ENCODE peak calls at places on chromosome 12, in eight cellular contexts. One of them, this sample, is unnamed.

GRCh38 chr12:52006726-52007157 is at the start of gene TAMALIN:
- DNase-seq in pancreas: peak
- DNase-seq in transverse colon: peak
- DNase-seq in BE2C: peak
- DNase-seq in uterus: peak
- DNase-seq in psoas muscle: peak
- DNase-seq in AG10803: peak
- DNase-seq in GM12865: no peak
- DNase-seq in this sample: peak

GRCh38 chr12:132160016-132160415 is 15.8 kb downstream of the NOC4L start:
- DNase-seq in pancreas: no peak
- DNase-seq in uterus: no peak
- DNase-seq in GM12865: no peak
- DNase-seq in transverse colon: no peak
- DNase-seq in AG10803: no peak
- DNase-seq in psoas muscle: peak
- DNase-seq in BE2C: no peak
- DNase-seq in this sample: peak

GRCh38 chr12:93808169-93808899 is 131.2 kb downstream of the CRADD start:
- DNase-seq in uterus: no peak
- DNase-seq in pancreas: no peak
- DNase-seq in transverse colon: no peak
- DNase-seq in AG10803: no peak
- DNase-seq in GM12865: no peak
- DNase-seq in BE2C: no peak
- DNase-seq in psoas muscle: no peak
- DNase-seq in this sample: no peak

GRCh38 chr12:86193931-86194330 is 62.3 kb downstream of the MGAT4C start:
- DNase-seq in AG10803: no peak
- DNase-seq in GM12865: no peak
- DNase-seq in BE2C: no peak
- DNase-seq in transverse colon: no peak
- DNase-seq in pancreas: no peak
- DNase-seq in psoas muscle: no peak
- DNase-seq in uterus: no peak
- DNase-seq in this sample: no peak

GRCh38 chr12:56590237-56590830 is 39.8 kb downstream of the BAZ2A start:
- DNase-seq in transverse colon: no peak
- DNase-seq in pancreas: no peak
- DNase-seq in GM12865: peak
- DNase-seq in AG10803: no peak
- DNase-seq in BE2C: peak
- DNase-seq in uterus: no peak
- DNase-seq in psoas muscle: no peak
- DNase-seq in this sample: no peak

GRCh38 chr12:64566122-64566521 is 44.2 kb upstream of the RASSF3 start:
- DNase-seq in pancreas: no peak
- DNase-seq in GM12865: no peak
- DNase-seq in BE2C: no peak
- DNase-seq in uterus: no peak
- DNase-seq in psoas muscle: no peak
- DNase-seq in AG10803: peak
- DNase-seq in transverse colon: no peak
- DNase-seq in this sample: no peak

GRCh38 chr12:120529641-120530314 is 820 bp upstream of the COQ5 start:
- DNase-seq in uterus: no peak
- DNase-seq in pancreas: no peak
- DNase-seq in AG10803: peak
- DNase-seq in BE2C: no peak
- DNase-seq in GM12865: peak
- DNase-seq in psoas muscle: no peak
- DNase-seq in transverse colon: peak
- DNase-seq in this sample: no peak

GRCh38 chr12:89895101-89895500 is 186.5 kb upstream of the ATP2B1 start:
- DNase-seq in BE2C: no peak
- DNase-seq in psoas muscle: no peak
- DNase-seq in pancreas: no peak
- DNase-seq in transverse colon: no peak
- DNase-seq in uterus: no peak
- DNase-seq in AG10803: no peak
- DNase-seq in GM12865: no peak
- DNase-seq in this sample: no peak

GRCh38 chr12:97535582-97535981 is 73.0 kb downstream of the RMST start:
- DNase-seq in psoas muscle: no peak
- DNase-seq in uterus: no peak
- DNase-seq in transverse colon: no peak
- DNase-seq in AG10803: peak
- DNase-seq in pancreas: no peak
- DNase-seq in BE2C: no peak
- DNase-seq in GM12865: no peak
- DNase-seq in this sample: no peak

GRCh38 chr12:63420206-63420644 is 248.1 kb downstream of the DPY19L2 start:
- DNase-seq in psoas muscle: no peak
- DNase-seq in uterus: no peak
- DNase-seq in pancreas: no peak
- DNase-seq in BE2C: peak
- DNase-seq in transverse colon: peak
- DNase-seq in GM12865: peak
- DNase-seq in AG10803: peak
- DNase-seq in this sample: no peak

GRCh38 chr12:54759751-54760150 is 94.6 kb upstream of the MUCL1 start:
- DNase-seq in AG10803: peak
- DNase-seq in transverse colon: no peak
- DNase-seq in BE2C: no peak
- DNase-seq in GM12865: peak
- DNase-seq in psoas muscle: no peak
- DNase-seq in uterus: no peak
- DNase-seq in pancreas: no peak
- DNase-seq in this sample: no peak
- TF ChIP-seq CTCF in AG10803: peak
- TF ChIP-seq CTCF in transverse colon: no peak
- TF ChIP-seq CTCF in BE2C: peak
- TF ChIP-seq CTCF in GM12865: peak
- TF ChIP-seq CTCF in psoas muscle: no peak
- TF ChIP-seq CTCF in uterus: no peak
- TF ChIP-seq CTCF in pancreas: no peak
- TF ChIP-seq CTCF in this sample: peak

GRCh38 chr12:112855375-112855774 is 51.4 kb upstream of the OAS1 start:
- DNase-seq in pancreas: no peak
- DNase-seq in uterus: no peak
- DNase-seq in BE2C: peak
- DNase-seq in transverse colon: no peak
- DNase-seq in AG10803: no peak
- DNase-seq in GM12865: no peak
- DNase-seq in psoas muscle: no peak
- DNase-seq in this sample: no peak
- TF ChIP-seq CTCF in pancreas: no peak
- TF ChIP-seq CTCF in uterus: no peak
- TF ChIP-seq CTCF in BE2C: peak
- TF ChIP-seq CTCF in transverse colon: no peak
- TF ChIP-seq CTCF in AG10803: peak
- TF ChIP-seq CTCF in GM12865: peak
- TF ChIP-seq CTCF in psoas muscle: no peak
- TF ChIP-seq CTCF in this sample: peak

DNA sequence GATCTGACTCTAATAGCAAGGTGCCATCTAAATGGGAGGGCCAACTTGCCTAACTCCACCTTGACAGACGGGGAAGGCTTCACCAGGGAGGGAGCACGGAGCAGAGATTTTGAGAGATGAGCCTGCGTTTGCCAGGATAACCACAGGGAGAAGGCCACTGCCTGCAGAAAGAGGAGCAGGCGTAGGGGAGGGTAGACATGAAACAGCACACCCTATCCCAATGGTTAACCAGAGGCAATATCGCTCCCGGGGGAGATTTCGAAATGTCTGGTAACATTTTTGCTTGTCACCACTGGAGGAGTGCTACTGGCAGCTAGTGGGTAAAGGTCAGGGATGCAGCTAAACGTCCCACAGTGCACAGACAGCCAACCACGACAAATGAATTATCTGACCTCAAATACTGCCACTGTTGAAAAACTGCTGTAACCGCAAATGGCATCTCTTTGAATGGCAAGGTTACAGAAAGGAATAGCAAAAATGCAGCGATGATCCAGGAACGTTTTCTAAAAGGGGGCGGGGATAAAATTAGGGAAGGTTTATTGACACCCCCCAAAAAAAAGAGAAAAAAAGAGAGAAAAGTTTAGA is 126.0 kb upstream of the ATF7IP start:
- DNase-seq in psoas muscle: peak
- DNase-seq in AG10803: peak
- DNase-seq in transverse colon: no peak
- DNase-seq in pancreas: no peak
- DNase-seq in uterus: peak
- DNase-seq in BE2C: peak
- DNase-seq in GM12865: peak
- DNase-seq in this sample: peak
- TF ChIP-seq CTCF in psoas muscle: no peak
- TF ChIP-seq CTCF in AG10803: peak
- TF ChIP-seq CTCF in transverse colon: no peak
- TF ChIP-seq CTCF in pancreas: no peak
- TF ChIP-seq CTCF in uterus: no peak
- TF ChIP-seq CTCF in BE2C: peak
- TF ChIP-seq CTCF in GM12865: peak
- TF ChIP-seq CTCF in this sample: no peak

GRCh38 chr12:2053675-2054070 is 886 bp downstream of the CACNA1C start:
- DNase-seq in psoas muscle: peak
- DNase-seq in BE2C: no peak
- DNase-seq in AG10803: peak
- DNase-seq in transverse colon: no peak
- DNase-seq in GM12865: no peak
- DNase-seq in uterus: peak
- DNase-seq in pancreas: no peak
- DNase-seq in this sample: no peak

GRCh38 chr12:2051700-2052625 is 824 bp upstream of the CACNA1C start:
- DNase-seq in GM12865: no peak
- DNase-seq in transverse colon: no peak
- DNase-seq in BE2C: no peak
- DNase-seq in AG10803: no peak
- DNase-seq in psoas muscle: no peak
- DNase-seq in pancreas: no peak
- DNase-seq in uterus: no peak
- DNase-seq in this sample: no peak

GRCh38 chr12:2052861-2053674 is at the start of gene CACNA1C:
- DNase-seq in BE2C: peak
- DNase-seq in GM12865: peak
- DNase-seq in uterus: peak
- DNase-seq in pancreas: peak
- DNase-seq in AG10803: peak
- DNase-seq in transverse colon: peak
- DNase-seq in psoas muscle: peak
- DNase-seq in this sample: no peak

GRCh38 chr12:2057041-2057792 is 4.4 kb downstream of the CACNA1C start:
- DNase-seq in AG10803: peak
- DNase-seq in psoas muscle: peak
- DNase-seq in BE2C: peak
- DNase-seq in transverse colon: peak
- DNase-seq in GM12865: peak
- DNase-seq in uterus: peak
- DNase-seq in pancreas: peak
- DNase-seq in this sample: no peak

GRCh38 chr12:2054091-2055018 is 1.6 kb downstream of the CACNA1C start:
- DNase-seq in uterus: no peak
- DNase-seq in transverse colon: no peak
- DNase-seq in AG10803: no peak
- DNase-seq in BE2C: no peak
- DNase-seq in psoas muscle: no peak
- DNase-seq in GM12865: no peak
- DNase-seq in pancreas: no peak
- DNase-seq in this sample: no peak
- TF ChIP-seq CTCF in uterus: no peak
- TF ChIP-seq CTCF in transverse colon: no peak
- TF ChIP-seq CTCF in AG10803: no peak
- TF ChIP-seq CTCF in BE2C: no peak
- TF ChIP-seq CTCF in psoas muscle: no peak
- TF ChIP-seq CTCF in GM12865: no peak
- TF ChIP-seq CTCF in pancreas: no peak
- TF ChIP-seq CTCF in this sample: no peak

GRCh38 chr12:53820907-53821306 is 69.1 kb upstream of the CISTR start:
- DNase-seq in BE2C: no peak
- DNase-seq in transverse colon: no peak
- DNase-seq in AG10803: no peak
- DNase-seq in GM12865: no peak
- DNase-seq in pancreas: no peak
- DNase-seq in uterus: no peak
- DNase-seq in psoas muscle: no peak
- DNase-seq in this sample: no peak
- TF ChIP-seq CTCF in BE2C: no peak
- TF ChIP-seq CTCF in transverse colon: no peak
- TF ChIP-seq CTCF in AG10803: no peak
- TF ChIP-seq CTCF in GM12865: no peak
- TF ChIP-seq CTCF in pancreas: no peak
- TF ChIP-seq CTCF in uterus: no peak
- TF ChIP-seq CTCF in psoas muscle: no peak
- TF ChIP-seq CTCF in this sample: no peak

GRCh38 chr12:102316723-102317122 is 119.1 kb upstream of the PMCH start:
- DNase-seq in psoas muscle: no peak
- DNase-seq in pancreas: no peak
- DNase-seq in transverse colon: no peak
- DNase-seq in GM12865: no peak
- DNase-seq in BE2C: no peak
- DNase-seq in uterus: no peak
- DNase-seq in AG10803: no peak
- DNase-seq in this sample: no peak

GRCh38 chr12:102321305-102322082 is 123.9 kb upstream of the PMCH start:
- DNase-seq in pancreas: no peak
- DNase-seq in GM12865: no peak
- DNase-seq in transverse colon: no peak
- DNase-seq in uterus: no peak
- DNase-seq in AG10803: no peak
- DNase-seq in psoas muscle: no peak
- DNase-seq in BE2C: no peak
- DNase-seq in this sample: no peak

GRCh38 chr12:102314821-102315220 is 117.2 kb upstream of the PMCH start:
- DNase-seq in GM12865: no peak
- DNase-seq in transverse colon: no peak
- DNase-seq in uterus: no peak
- DNase-seq in pancreas: no peak
- DNase-seq in AG10803: no peak
- DNase-seq in psoas muscle: no peak
- DNase-seq in BE2C: no peak
- DNase-seq in this sample: no peak

GRCh38 chr12:102322254-102322653 is 124.6 kb upstream of the PMCH start:
- DNase-seq in psoas muscle: no peak
- DNase-seq in uterus: no peak
- DNase-seq in pancreas: no peak
- DNase-seq in GM12865: no peak
- DNase-seq in BE2C: no peak
- DNase-seq in transverse colon: no peak
- DNase-seq in AG10803: no peak
- DNase-seq in this sample: no peak

GRCh38 chr12:102317155-102317554 is 119.5 kb upstream of the PMCH start:
- DNase-seq in AG10803: no peak
- DNase-seq in BE2C: no peak
- DNase-seq in psoas muscle: no peak
- DNase-seq in pancreas: no peak
- DNase-seq in GM12865: no peak
- DNase-seq in uterus: no peak
- DNase-seq in transverse colon: no peak
- DNase-seq in this sample: no peak
- TF ChIP-seq CTCF in AG10803: no peak
- TF ChIP-seq CTCF in BE2C: no peak
- TF ChIP-seq CTCF in psoas muscle: no peak
- TF ChIP-seq CTCF in pancreas: no peak
- TF ChIP-seq CTCF in GM12865: no peak
- TF ChIP-seq CTCF in uterus: no peak
- TF ChIP-seq CTCF in transverse colon: no peak
- TF ChIP-seq CTCF in this sample: no peak

This sample was measured in CD14-positive monocyte.